ENCODE peak calls at places on chromosomes 7 and 10, in seven cellular contexts. W is stomach, O is right atrium auricular region, K is foreskin fibroblast, L is MCF 10A, Z is MM.1S, N is Calu3. P is an unnamed sample.

GRCh38 chr7:159317294-159317693 is 172.6 kb upstream of the VIPR2 start:
- DNase-seq in W (no peak), O (no peak), K (peak; percentile 2), L (no peak), Z (no peak), N (no peak), P (no peak)

GRCh38 chr7:26143298-26144044 is 8.5 kb upstream of the NFE2L3 start:
- DNase-seq in W (no peak), O (no peak), K (peak; percentile 30), L (peak; percentile 66), Z (no peak), N (peak; percentile 31), P (no peak)

GRCh38 chr10:72334196-72334831 is 20.4 kb downstream of the DNAJB12 start:
- DNase-seq in W (no peak), O (no peak), K (no peak), L (peak; percentile 48), Z (no peak), N (no peak), P (no peak)

GRCh38 chr10:29407280-29407858 is 118.5 kb downstream of the LYZL1 start:
- DNase-seq in W (no peak), O (no peak), K (no peak), L (no peak), Z (no peak), N (no peak), P (no peak)

GRCh38 chr7:77482015-77482414 is 55.1 kb upstream of the PTPN12 start:
- DNase-seq in W (peak; percentile 69), O (no peak), K (no peak), L (peak; percentile 90), Z (no peak), N (peak; percentile 79), P (no peak)

GRCh38 chr7:137681657-137682562 is 164.9 kb downstream of the DGKI start:
- DNase-seq in W (no peak), O (no peak), K (peak; percentile 88), L (peak; percentile 82), Z (no peak), N (no peak), P (no peak)

GRCh38 chr10:96317067-96317833 is 13.0 kb downstream of the DNTT start:
- DNase-seq in W (no peak), O (no peak), K (no peak), L (no peak), Z (no peak), N (no peak), P (no peak)

GRCh38 chr10:4515711-4516110 is 310.3 kb upstream of the AKR1E2 start:
- DNase-seq in W (no peak), O (no peak), K (no peak), L (no peak), Z (no peak), N (no peak), P (no peak)

GRCh38 chr10:20040012-20040411 is 223.8 kb downstream of the PLXDC2 start:
- DNase-seq in W (no peak), O (peak; percentile 64), K (no peak), L (peak; percentile 74), Z (no peak), N (no peak), P (no peak)

GRCh38 chr10:129541208-129541607 is 74.2 kb downstream of the MGMT start:
- DNase-seq in W (no peak), O (no peak), K (no peak), L (no peak), Z (no peak), N (no peak), P (peak; percentile 75)

GRCh38 chr7:141043621-141044020 is 28.9 kb upstream of the MRPS33 start:
- DNase-seq in W (no peak), O (no peak), K (no peak), L (no peak), Z (no peak), N (no peak), P (no peak)

GRCh38 chr10:76902949-76903348 is 734.7 kb downstream of the KCNMA1 start:
- DNase-seq in W (no peak), O (peak; percentile 63), K (no peak), L (peak; percentile 36), Z (no peak), N (peak; percentile 48), P (no peak)
- TF ChIP-seq CTCF in W (peak; percentile 11), O (no peak), K (peak; percentile 8), L (peak; percentile 9), Z (peak; percentile 7), N (no peak), P (peak; percentile 35)

DNA sequence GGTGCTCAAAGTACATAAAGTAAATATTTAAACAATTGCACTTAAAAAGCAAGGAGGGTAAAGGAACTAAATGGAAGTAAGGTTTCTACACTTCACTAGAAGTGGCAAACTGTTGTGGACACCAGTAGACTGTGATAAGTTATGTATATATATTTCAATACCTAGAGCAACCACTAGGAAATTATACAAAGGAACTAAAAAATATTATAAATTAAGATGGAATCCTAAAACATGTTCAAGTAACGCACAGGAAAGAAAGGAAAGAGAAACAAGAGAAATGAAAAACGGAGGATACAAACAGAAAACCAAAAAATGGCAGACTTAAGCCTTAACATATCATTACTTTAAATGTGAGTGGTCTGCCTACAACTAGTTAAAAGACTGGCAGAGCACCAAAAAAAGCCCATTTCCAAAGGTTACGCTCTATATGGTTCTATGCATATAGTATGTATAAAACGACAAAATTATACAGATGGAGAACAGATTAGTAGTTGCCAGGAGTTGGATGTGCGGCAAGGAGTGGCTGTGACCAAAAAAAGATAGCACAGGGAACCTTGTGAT is 19.0 kb downstream of the VPS41 start:
- DNase-seq in W (no peak), O (no peak), K (no peak), L (no peak), Z (no peak), N (no peak), P (no peak)
- TF ChIP-seq CTCF in W (no peak), O (no peak), K (peak; percentile 4), L (no peak), Z (peak; percentile 28), N (peak; percentile 12), P (peak; percentile 22)

GRCh38 chr10:48416584-48417232 is 110.2 kb downstream of the MAPK8 start:
- DNase-seq in W (no peak), O (no peak), K (no peak), L (no peak), Z (no peak), N (no peak), P (no peak)
- TF ChIP-seq CTCF in W (no peak), O (no peak), K (no peak), L (no peak), Z (no peak), N (no peak), P (peak; percentile 12)

GRCh38 chr7:155741061-155741460 is 71.2 kb downstream of the SHH start:
- DNase-seq in W (no peak), O (no peak), K (no peak), L (peak; percentile 38), Z (peak; percentile 57), N (no peak), P (no peak)
- TF ChIP-seq CTCF in W (no peak), O (no peak), K (no peak), L (no peak), Z (no peak), N (no peak), P (no peak)

GRCh38 chr10:119417852-119418251 is 124.7 kb downstream of the RGS10 start:
- DNase-seq in W (no peak), O (no peak), K (no peak), L (no peak), Z (no peak), N (no peak), P (no peak)

GRCh38 chr10:119419931-119420330 is 122.6 kb downstream of the RGS10 start:
- DNase-seq in W (no peak), O (no peak), K (no peak), L (no peak), Z (no peak), N (no peak), P (no peak)

GRCh38 chr10:119416855-119417254 is 125.7 kb downstream of the RGS10 start:
- DNase-seq in W (peak; percentile 82), O (no peak), K (peak; percentile 33), L (peak; percentile 75), Z (peak; percentile 54), N (peak; percentile 58), P (no peak)

GRCh38 chr10:119415536-119416527 is 126.7 kb downstream of the RGS10 start:
- DNase-seq in W (no peak), O (no peak), K (no peak), L (no peak), Z (no peak), N (no peak), P (no peak)

GRCh38 chr10:119418401-119418800 is 124.1 kb downstream of the RGS10 start:
- DNase-seq in W (no peak), O (no peak), K (no peak), L (no peak), Z (no peak), N (no peak), P (no peak)
- TF ChIP-seq CTCF in W (no peak), O (no peak), K (no peak), L (no peak), Z (no peak), N (no peak), P (no peak)

GRCh38 chr10:13589316-13589715 is 2.6 kb downstream of the PRPF18 start:
- DNase-seq in W (no peak), O (no peak), K (no peak), L (no peak), Z (no peak), N (no peak), P (no peak)
- TF ChIP-seq CTCF in W (no peak), O (no peak), K (peak; percentile 22), L (peak; percentile 8), Z (no peak), N (no peak), P (peak; percentile 22)